ENCODE peak calls at places on chromosomes 2 and 18, in four cellular contexts. J is adrenal gland, S is hepatocyte, W is A549. M is an unnamed sample.

GRCh38 chr2:12044857-12045256 is 298.4 kb downstream of the LPIN1 start:
- DNase-seq in J (no peak), W (no peak), S (no peak), M (no peak)

GRCh38 chr2:4020153-4020552 is 316.8 kb downstream of the DCDC2C start:
- DNase-seq in S (no peak), J (no peak), W (no peak), M (no peak)

GRCh38 chr2:129880309-129880708 is 99.2 kb upstream of the RAB6C start:
- DNase-seq in W (no peak), J (no peak), S (no peak), M (no peak)

GRCh38 chr2:27408601-27409320 is 630 bp downstream of the PPM1G start:
- DNase-seq in W (peak; percentile 35), S (no peak), J (peak; percentile 25), M (no peak)

GRCh38 chr18:49728542-49728941 is 84.8 kb downstream of the ACAA2 start:
- DNase-seq in J (peak; percentile 42), W (peak; percentile 21), S (peak; percentile 39), M (no peak)

GRCh38 chr2:43139501-43139900 is 86.9 kb downstream of the ZFP36L2 start:
- DNase-seq in S (peak; percentile 1), W (no peak), J (no peak), M (no peak)

GRCh38 chr2:69177785-69178636 is 165.0 kb downstream of the ANTXR1 start:
- DNase-seq in W (peak; percentile 65), J (peak; percentile 95), S (peak; percentile 91), M (no peak)

GRCh38 chr2:27291865-27292264 is 9.6 kb downstream of the TRIM54 start:
- DNase-seq in W (peak; percentile 36), S (no peak), J (no peak), M (no peak)

GRCh38 chr2:234640657-234641056 is 143.8 kb upstream of the ARL4C start:
- DNase-seq in W (no peak), J (no peak), S (no peak), M (no peak)

GRCh38 chr18:64330161-64330560 is 181.3 kb upstream of the LINC00305 start:
- DNase-seq in J (no peak), W (no peak), S (peak; percentile 22), M (no peak)

GRCh38 chr2:138090330-138090729 is 126.1 kb downstream of the HNMT start:
- DNase-seq in S (peak; percentile 21), W (no peak), J (peak; percentile 6), M (no peak)

GRCh38 chr2:30261695-30262211 is 30.4 kb downstream of the LBH start:
- DNase-seq in J (no peak), W (no peak), S (no peak), M (no peak)

GRCh38 chr18:43650423-43650822 is 373.1 kb upstream of the SYT4 start:
- DNase-seq in J (no peak), S (no peak), W (no peak), M (no peak)

GRCh38 chr2:197191177-197191947 is 119.2 kb downstream of the ANKRD44 start:
- DNase-seq in W (peak; percentile 38), J (no peak), S (peak; percentile 70), M (no peak)

GRCh38 chr2:153622285-153622684 is 143.7 kb upstream of the RPRM start:
- DNase-seq in J (no peak), S (peak; percentile 17), W (no peak), M (no peak)

GRCh38 chr2:112869258-112869842 is 32.8 kb upstream of the IL1B start:
- DNase-seq in J (peak; percentile 32), S (peak; percentile 89), W (no peak), M (peak; percentile 93)

GRCh38 chr2:170966648-170967396 is 37.8 kb downstream of the GORASP2 start:
- DNase-seq in S (no peak), W (peak; percentile 49), J (peak; percentile 19), M (no peak)

GRCh38 chr2:230714122-230714453 is 1.4 kb downstream of the CAB39 start:
- DNase-seq in J (peak; percentile 28), W (peak; percentile 30), S (peak; percentile 60), M (no peak)

GRCh38 chr2:162058973-162059668 is 14.9 kb downstream of the DPP4 start:
- DNase-seq in J (no peak), S (no peak), W (no peak), M (no peak)

GRCh38 chr2:233563663-233564430 is 2.7 kb downstream of the USP40 start:
- DNase-seq in S (no peak), W (no peak), J (peak; percentile 3), M (no peak)

GRCh38 chr2:15421761-15422160 is 139.4 kb downstream of the NBAS start:
- DNase-seq in J (no peak), W (no peak), S (no peak), M (no peak)

GRCh38 chr2:8605350-8606065 is 76.3 kb upstream of the ID2 start:
- DNase-seq in W (peak; percentile 63), J (no peak), S (no peak), M (peak; percentile 39)

GRCh38 chr2:104240984-104241383 is 612.9 kb upstream of the POU3F3 start:
- DNase-seq in S (no peak), J (no peak), W (no peak), M (no peak)

GRCh38 chr2:168571061-168571460 is 115.0 kb downstream of the CERS6 start:
- DNase-seq in W (no peak), J (no peak), S (no peak), M (no peak)

GRCh38 chr2:157898591-157898996 is 22.5 kb upstream of the ACVR1 start:
- DNase-seq in W (no peak), J (peak; percentile 69), S (peak; percentile 56), M (no peak)

GRCh38 chr2:159564081-159564480 is 52.3 kb downstream of the BAZ2B start:
- DNase-seq in W (no peak), J (no peak), S (no peak), M (no peak)

GRCh38 chr2:132816234-132816633 is 146.2 kb upstream of the LYPD1 start:
- DNase-seq in J (no peak), W (no peak), S (no peak), M (no peak)

GRCh38 chr2:20210462-20210861 is 14.5 kb downstream of the SDC1 start:
- DNase-seq in W (no peak), J (no peak), S (no peak), M (no peak)

GRCh38 chr2:84492571-84492970 is 23.7 kb upstream of the DNAH6 start:
- DNase-seq in J (no peak), S (no peak), W (no peak), M (no peak)

DNA sequence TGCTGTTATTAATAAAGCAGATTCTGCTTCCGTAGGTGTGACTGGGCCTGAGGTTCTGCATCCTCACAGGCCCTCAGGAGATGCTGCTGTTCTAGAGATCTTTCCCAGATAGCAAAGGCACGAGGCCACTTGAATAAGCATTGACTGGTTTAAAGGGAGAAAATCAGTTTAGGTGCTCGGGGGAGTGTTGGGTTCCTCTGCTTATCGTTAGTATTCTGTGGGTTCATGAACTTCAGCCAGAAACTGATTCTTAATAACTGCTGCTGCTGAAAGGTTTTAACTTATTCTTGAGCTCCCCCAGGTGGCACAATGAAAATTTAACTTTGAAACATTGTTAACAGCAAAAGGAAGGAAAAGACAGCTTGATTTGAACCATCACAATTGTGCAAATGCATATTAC is 56.9 kb downstream of the ITGA6 start:
- DNase-seq in J (peak; percentile 13), S (peak; percentile 26), W (no peak), M (no peak)
- TF ChIP-seq CTCF in J (peak; percentile 10), S (peak; percentile 44), W (peak; percentile 55), M (peak; percentile 44)

DNA sequence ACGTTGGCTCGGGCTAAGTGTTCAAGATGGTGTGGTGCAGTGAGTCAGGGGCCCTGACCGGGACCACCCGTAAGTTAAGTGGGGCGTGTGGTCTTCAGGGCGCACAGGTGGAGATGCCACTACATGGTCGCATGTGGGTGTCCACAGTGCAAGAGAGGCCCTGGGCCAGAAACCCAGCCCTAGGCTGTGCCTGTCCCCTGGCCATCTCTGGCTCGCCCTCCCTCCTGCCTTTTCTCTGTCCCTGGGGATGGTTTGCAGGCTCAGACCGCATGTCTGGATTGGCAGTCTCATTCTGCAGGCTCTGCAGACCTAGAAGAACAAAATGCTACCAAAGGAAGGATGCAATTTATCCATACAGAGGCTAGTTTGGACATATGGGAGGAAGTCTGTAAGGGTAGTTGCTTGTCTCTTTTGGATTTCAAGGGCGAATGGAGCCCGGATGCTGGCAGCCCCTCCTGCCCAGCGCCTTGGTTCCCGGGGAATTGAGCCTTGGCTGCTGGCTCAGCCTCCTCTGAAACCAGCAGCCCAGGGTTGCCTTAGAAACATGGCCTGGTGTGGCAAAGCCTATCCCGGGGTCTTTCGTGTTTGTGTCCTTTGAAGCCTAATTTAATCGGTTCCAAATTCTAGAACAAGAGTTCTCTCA is 417.5 kb upstream of the HS6ST1 start:
- DNase-seq in W (no peak), J (no peak), S (no peak), M (no peak)
- H3K4me3 ChIP-seq in W (no peak overlapping the region), J (no peak overlapping the region), S (no peak overlapping the region), M (no peak overlapping the region)

GRCh38 chr18:67705748-67706147 is 189.2 kb upstream of the DSEL start:
- DNase-seq in J (no peak), S (no peak), W (no peak), M (no peak)

GRCh38 chr18:67715567-67715966 is 199.0 kb upstream of the DSEL start:
- DNase-seq in W (no peak), S (no peak), J (no peak), M (no peak)

GRCh38 chr18:67710639-67711038 is 194.1 kb upstream of the DSEL start:
- DNase-seq in W (no peak), S (peak; percentile 12), J (no peak), M (no peak)
- TF ChIP-seq CTCF in W (peak; percentile 12), S (peak; percentile 27), J (no peak), M (peak; percentile 11)

GRCh38 chr18:13502585-13502984 is 223.8 kb downstream of the FAM210A start:
- DNase-seq in S (no peak), J (peak; percentile 39), W (no peak), M (no peak)

GRCh38 chr18:13500891-13501887 is 225.2 kb downstream of the FAM210A start:
- DNase-seq in W (no peak), J (peak; percentile 79), S (peak; percentile 48), M (peak; percentile 93)

GRCh38 chr18:13501896-13502295 is 224.5 kb downstream of the FAM210A start:
- DNase-seq in W (no peak), J (no peak), S (no peak), M (no peak)

GRCh38 chr18:13500227-13500865 is 226.0 kb downstream of the FAM210A start:
- DNase-seq in S (peak; percentile 73), W (no peak), J (peak; percentile 13), M (peak; percentile 53)

GRCh38 chr18:13503839-13504238 is 222.5 kb downstream of the FAM210A start:
- DNase-seq in S (no peak), W (no peak), J (no peak), M (no peak)
- H3K4me3 ChIP-seq in S (no peak overlapping the region), W (no peak overlapping the region), J (no peak overlapping the region), M (no peak overlapping the region)